ENCODE peak calls at places on chromosomes 5 and 9, in six cellular contexts. One of them, this sample, is unnamed. For H3K79me2, the result is how much of the 10 kb centered on the place peaks cover.

GRCh38 chr5:32785639-32786216 is 74.6 kb downstream of the NPR3 start:
- DNase-seq in HCT116: peak
- DNase-seq in K562: no peak
- DNase-seq in SK-N-SH: no peak
- DNase-seq in HepG2: no peak
- DNase-seq in GM12878: peak
- DNase-seq in this sample: no peak

GRCh38 chr5:134140530-134141201 is 26.2 kb downstream of the TCF7 start:
- DNase-seq in HCT116: peak
- DNase-seq in K562: peak
- DNase-seq in SK-N-SH: peak
- DNase-seq in HepG2: peak
- DNase-seq in GM12878: no peak
- DNase-seq in this sample: peak

GRCh38 chr9:93906182-93906880 is 48.8 kb downstream of the BARX1 start:
- DNase-seq in HCT116: no peak
- DNase-seq in K562: no peak
- DNase-seq in SK-N-SH: no peak
- DNase-seq in HepG2: no peak
- DNase-seq in GM12878: no peak
- DNase-seq in this sample: no peak

GRCh38 chr9:23842531-23843129 is 16.6 kb upstream of the ELAVL2 start:
- DNase-seq in HCT116: no peak
- DNase-seq in K562: no peak
- DNase-seq in SK-N-SH: no peak
- DNase-seq in HepG2: no peak
- DNase-seq in GM12878: no peak
- DNase-seq in this sample: peak

GRCh38 chr5:38473008-38473407 is 83.4 kb downstream of the LIFR start:
- DNase-seq in HCT116: no peak
- DNase-seq in K562: no peak
- DNase-seq in SK-N-SH: no peak
- DNase-seq in HepG2: no peak
- DNase-seq in GM12878: no peak
- DNase-seq in this sample: peak

GRCh38 chr9:110179734-110180133 is 28.2 kb downstream of the C9orf152 start:
- DNase-seq in HCT116: no peak
- DNase-seq in K562: no peak
- DNase-seq in SK-N-SH: no peak
- DNase-seq in HepG2: no peak
- DNase-seq in GM12878: no peak
- DNase-seq in this sample: no peak

GRCh38 chr9:3181049-3181953 is 337.4 kb upstream of the PUM3 start:
- DNase-seq in HCT116: no peak
- DNase-seq in K562: peak
- DNase-seq in SK-N-SH: peak
- DNase-seq in HepG2: peak
- DNase-seq in GM12878: no peak
- DNase-seq in this sample: peak

GRCh38 chr9:114235113-114235589 is 79.8 kb downstream of the COL27A1 start:
- DNase-seq in HCT116: no peak
- DNase-seq in K562: no peak
- DNase-seq in SK-N-SH: peak
- DNase-seq in HepG2: no peak
- DNase-seq in GM12878: no peak
- DNase-seq in this sample: no peak

GRCh38 chr5:1536298-1537165 is 12.8 kb upstream of the LPCAT1 start:
- DNase-seq in HCT116: no peak
- DNase-seq in K562: no peak
- DNase-seq in SK-N-SH: no peak
- DNase-seq in HepG2: peak
- DNase-seq in GM12878: peak
- DNase-seq in this sample: no peak

GRCh38 chr9:128222880-128223670 is 19.9 kb downstream of the DNM1 start:
- DNase-seq in HCT116: no peak
- DNase-seq in K562: no peak
- DNase-seq in SK-N-SH: no peak
- DNase-seq in HepG2: no peak
- DNase-seq in GM12878: no peak
- DNase-seq in this sample: no peak

GRCh38 chr5:71865202-71865601 is 146.1 kb downstream of the CARTPT start:
- DNase-seq in HCT116: no peak
- DNase-seq in K562: no peak
- DNase-seq in SK-N-SH: no peak
- DNase-seq in HepG2: no peak
- DNase-seq in GM12878: no peak
- DNase-seq in this sample: no peak

GRCh38 chr9:18786196-18786595 is 246.8 kb downstream of the SAXO1 start:
- DNase-seq in HCT116: no peak
- DNase-seq in K562: no peak
- DNase-seq in SK-N-SH: no peak
- DNase-seq in HepG2: no peak
- DNase-seq in GM12878: no peak
- DNase-seq in this sample: no peak

GRCh38 chr5:154421868-154422267 is 23.9 kb upstream of the SAP30L start:
- DNase-seq in HCT116: peak
- DNase-seq in K562: peak
- DNase-seq in SK-N-SH: peak
- DNase-seq in HepG2: peak
- DNase-seq in GM12878: no peak
- DNase-seq in this sample: peak

GRCh38 chr9:13354733-13355132 is 75.2 kb upstream of the MPDZ start:
- DNase-seq in HCT116: no peak
- DNase-seq in K562: no peak
- DNase-seq in SK-N-SH: no peak
- DNase-seq in HepG2: no peak
- DNase-seq in GM12878: no peak
- DNase-seq in this sample: no peak

GRCh38 chr9:99034149-99034548 is 70.8 kb upstream of the TGFBR1 start:
- DNase-seq in HCT116: no peak
- DNase-seq in K562: no peak
- DNase-seq in SK-N-SH: no peak
- DNase-seq in HepG2: no peak
- DNase-seq in GM12878: no peak
- DNase-seq in this sample: no peak

GRCh38 chr9:87119328-87119881 is 172.1 kb upstream of the GAS1 start:
- DNase-seq in HCT116: no peak
- DNase-seq in K562: no peak
- DNase-seq in SK-N-SH: peak
- DNase-seq in HepG2: no peak
- DNase-seq in GM12878: no peak
- DNase-seq in this sample: no peak

GRCh38 chr9:13424872-13425271 is 145.4 kb upstream of the MPDZ start:
- DNase-seq in HCT116: no peak
- DNase-seq in K562: no peak
- DNase-seq in SK-N-SH: no peak
- DNase-seq in HepG2: no peak
- DNase-seq in GM12878: no peak
- DNase-seq in this sample: no peak

GRCh38 chr5:55634204-55634785 is 77.8 kb downstream of the SLC38A9 start:
- DNase-seq in HCT116: no peak
- DNase-seq in K562: no peak
- DNase-seq in SK-N-SH: no peak
- DNase-seq in HepG2: no peak
- DNase-seq in GM12878: no peak
- DNase-seq in this sample: no peak

GRCh38 chr5:141517902-141518610 is 29.2 kb downstream of the PCDHGC5 start:
- DNase-seq in HCT116: no peak
- DNase-seq in K562: no peak
- DNase-seq in SK-N-SH: peak
- DNase-seq in HepG2: no peak
- DNase-seq in GM12878: no peak
- DNase-seq in this sample: no peak

GRCh38 chr9:86389648-86390047 is 35.4 kb upstream of the TUT7 start:
- DNase-seq in HCT116: no peak
- DNase-seq in K562: no peak
- DNase-seq in SK-N-SH: no peak
- DNase-seq in HepG2: no peak
- DNase-seq in GM12878: no peak
- DNase-seq in this sample: no peak

GRCh38 chr9:87891754-87892153 is 9.1 kb downstream of the SPATA31E1 start:
- DNase-seq in HCT116: no peak
- DNase-seq in K562: no peak
- DNase-seq in SK-N-SH: no peak
- DNase-seq in HepG2: no peak
- DNase-seq in GM12878: no peak
- DNase-seq in this sample: no peak

GRCh38 chr9:626591-626990 is 214.9 kb upstream of the DMRT1 start:
- DNase-seq in HCT116: no peak
- DNase-seq in K562: no peak
- DNase-seq in SK-N-SH: no peak
- DNase-seq in HepG2: no peak
- DNase-seq in GM12878: no peak
- DNase-seq in this sample: no peak

GRCh38 chr5:181087309-181087708 is 43.7 kb downstream of the OR2V1 start:
- DNase-seq in HCT116: no peak
- DNase-seq in K562: no peak
- DNase-seq in SK-N-SH: no peak
- DNase-seq in HepG2: no peak
- DNase-seq in GM12878: no peak
- DNase-seq in this sample: no peak

GRCh38 chr5:154355141-154355611 is 90.6 kb upstream of the SAP30L start:
- DNase-seq in HCT116: no peak
- DNase-seq in K562: peak
- DNase-seq in SK-N-SH: peak
- DNase-seq in HepG2: peak
- DNase-seq in GM12878: no peak
- DNase-seq in this sample: peak

GRCh38 chr9:109115931-109116541 is 3.7 kb downstream of the TMEM245 start:
- DNase-seq in HCT116: no peak
- DNase-seq in K562: no peak
- DNase-seq in SK-N-SH: no peak
- DNase-seq in HepG2: no peak
- DNase-seq in GM12878: no peak
- DNase-seq in this sample: no peak

GRCh38 chr9:16206560-16206959 is 653.7 kb downstream of the CCDC171 start:
- DNase-seq in HCT116: no peak
- DNase-seq in K562: no peak
- DNase-seq in SK-N-SH: no peak
- DNase-seq in HepG2: no peak
- DNase-seq in GM12878: no peak
- DNase-seq in this sample: no peak

GRCh38 chr9:38432922-38433510 is 8.8 kb upstream of the IGFBPL1 start:
- DNase-seq in HCT116: peak
- DNase-seq in K562: peak
- DNase-seq in SK-N-SH: peak
- DNase-seq in HepG2: peak
- DNase-seq in GM12878: no peak
- DNase-seq in this sample: peak

GRCh38 chr9:125634040-125634717 is 72.8 kb downstream of the MAPKAP1 start:
- DNase-seq in HCT116: no peak
- DNase-seq in K562: no peak
- DNase-seq in SK-N-SH: no peak
- DNase-seq in HepG2: no peak
- DNase-seq in GM12878: no peak
- DNase-seq in this sample: no peak

GRCh38 chr5:151565971-151566370 is 25.2 kb downstream of the FAT2 start:
- DNase-seq in HCT116: no peak
- DNase-seq in K562: no peak
- DNase-seq in SK-N-SH: no peak
- DNase-seq in HepG2: no peak
- DNase-seq in GM12878: no peak
- DNase-seq in this sample: no peak

GRCh38 chr5:113020461-113021273 is 44.1 kb downstream of the DCP2 start:
- DNase-seq in HCT116: peak
- DNase-seq in K562: no peak
- DNase-seq in SK-N-SH: no peak
- DNase-seq in HepG2: peak
- DNase-seq in GM12878: no peak
- DNase-seq in this sample: no peak

GRCh38 chr9:35728041-35728971 is 3.7 kb downstream of the TLN1 start:
- DNase-seq in HCT116: no peak
- DNase-seq in K562: peak
- DNase-seq in SK-N-SH: no peak
- DNase-seq in HepG2: peak
- DNase-seq in GM12878: no peak
- DNase-seq in this sample: peak

GRCh38 chr9:35729700-35730485 is 2.1 kb downstream of the TLN1 start:
- DNase-seq in HCT116: peak
- DNase-seq in K562: peak
- DNase-seq in SK-N-SH: peak
- DNase-seq in HepG2: peak
- DNase-seq in GM12878: no peak
- DNase-seq in this sample: peak

GRCh38 chr9:35729101-35729500 is 2.9 kb downstream of the TLN1 start:
- DNase-seq in HCT116: no peak
- DNase-seq in K562: no peak
- DNase-seq in SK-N-SH: no peak
- DNase-seq in HepG2: no peak
- DNase-seq in GM12878: no peak
- DNase-seq in this sample: no peak

GRCh38 chr9:35726876-35727438 is 5.0 kb downstream of the TLN1 start:
- DNase-seq in HCT116: no peak
- DNase-seq in K562: no peak
- DNase-seq in SK-N-SH: no peak
- DNase-seq in HepG2: peak
- DNase-seq in GM12878: no peak
- DNase-seq in this sample: peak

GRCh38 chr9:35727676-35728040 is 4.3 kb downstream of the TLN1 start:
- DNase-seq in HCT116: no peak
- DNase-seq in K562: peak
- DNase-seq in SK-N-SH: no peak
- DNase-seq in HepG2: no peak
- DNase-seq in GM12878: no peak
- DNase-seq in this sample: no peak
- H3K79me2 ChIP-seq in HCT116: half or more
- H3K79me2 ChIP-seq in K562: half or more
- H3K79me2 ChIP-seq in SK-N-SH: half or more
- H3K79me2 ChIP-seq in HepG2: half or more
- H3K79me2 ChIP-seq in GM12878: half or more
- H3K79me2 ChIP-seq in this sample: under half

GRCh38 chr5:54457094-54457531 is 1.6 kb downstream of the HSPB3 start:
- DNase-seq in HCT116: no peak
- DNase-seq in K562: peak
- DNase-seq in SK-N-SH: no peak
- DNase-seq in HepG2: peak
- DNase-seq in GM12878: no peak
- DNase-seq in this sample: peak
- TF ChIP-seq REST in HCT116: no peak
- TF ChIP-seq REST in K562: no peak
- TF ChIP-seq REST in SK-N-SH: no peak
- TF ChIP-seq REST in HepG2: no peak
- TF ChIP-seq REST in GM12878: no peak
- TF ChIP-seq REST in this sample: no peak

GRCh38 chr9:37239224-37239859 is 119.0 kb downstream of the ZCCHC7 start:
- DNase-seq in HCT116: no peak
- DNase-seq in K562: no peak
- DNase-seq in SK-N-SH: no peak
- DNase-seq in HepG2: peak
- DNase-seq in GM12878: no peak
- DNase-seq in this sample: peak
- H3K79me2 ChIP-seq in HCT116: under half
- H3K79me2 ChIP-seq in K562: half or more
- H3K79me2 ChIP-seq in SK-N-SH: under half
- H3K79me2 ChIP-seq in HepG2: under half
- H3K79me2 ChIP-seq in GM12878: half or more
- H3K79me2 ChIP-seq in this sample: under half

GRCh38 chr9:35864695-35865255 is 5.4 kb downstream of the OR13J1 start:
- DNase-seq in HCT116: no peak
- DNase-seq in K562: no peak
- DNase-seq in SK-N-SH: no peak
- DNase-seq in HepG2: no peak
- DNase-seq in GM12878: no peak
- DNase-seq in this sample: no peak
- TF ChIP-seq REST in HCT116: no peak
- TF ChIP-seq REST in K562: no peak
- TF ChIP-seq REST in SK-N-SH: no peak
- TF ChIP-seq REST in HepG2: no peak
- TF ChIP-seq REST in GM12878: no peak
- TF ChIP-seq REST in this sample: no peak